ENCODE peak calls at places on chromosomes 3 and 15, in ten cellular contexts. X, R, P, C, H, O, G, N, L and W are unnamed samples.

GRCh38 chr15:48802867-48803266 is 8.0 kb downstream of the CEP152 start:
- DNase-seq in X (no peak), R (no peak), P (no peak), C (no peak), H (peak; percentile 97), O (peak; percentile 87), G (no peak), N (no peak), L (no peak), W (peak; percentile 31)

GRCh38 chr3:68271145-68271544 is 616.7 kb upstream of the SUCLG2 start:
- DNase-seq in X (no peak), R (no peak), P (no peak), C (no peak), H (no peak), O (no peak), G (no peak), N (peak; percentile 11), L (no peak), W (no peak)

GRCh38 chr3:187808466-187809291 is 63.4 kb upstream of the BCL6 start:
- DNase-seq in X (no peak), R (no peak), P (no peak), C (no peak), H (peak; percentile 7), O (peak; percentile 24), G (no peak), N (peak; percentile 67), L (no peak), W (no peak)

GRCh38 chr15:94203321-94203720 is 28.0 kb upstream of the MCTP2 start:
- DNase-seq in X (no peak), R (no peak), P (no peak), C (no peak), H (no peak), O (no peak), G (no peak), N (no peak), L (no peak), W (no peak)

GRCh38 chr15:26439681-26440080 is 333.2 kb downstream of the GABRB3 start:
- DNase-seq in X (no peak), R (no peak), P (no peak), C (no peak), H (no peak), O (no peak), G (no peak), N (no peak), L (no peak), W (no peak)

GRCh38 chr3:185926445-185926844 is 11.4 kb downstream of the TRA2B start:
- DNase-seq in X (no peak), R (no peak), P (no peak), C (no peak), H (no peak), O (no peak), G (no peak), N (no peak), L (no peak), W (no peak)

GRCh38 chr15:100693451-100693850 is 91.1 kb downstream of the ASB7 start:
- DNase-seq in X (no peak), R (no peak), P (no peak), C (no peak), H (no peak), O (no peak), G (no peak), N (no peak), L (no peak), W (no peak)

GRCh38 chr3:196111939-196112386 is 30.1 kb upstream of the TFRC start:
- DNase-seq in X (no peak), R (no peak), P (no peak), C (peak; percentile 31), H (no peak), O (no peak), G (no peak), N (no peak), L (no peak), W (no peak)

GRCh38 chr15:58460872-58461271 is 29.1 kb downstream of the LIPC start:
- DNase-seq in X (no peak), R (no peak), P (no peak), C (no peak), H (no peak), O (no peak), G (no peak), N (no peak), L (no peak), W (no peak)

GRCh38 chr3:56782900-56783299 is 18.8 kb downstream of the ARHGEF3 start:
- DNase-seq in X (no peak), R (no peak), P (no peak), C (no peak), H (no peak), O (no peak), G (no peak), N (no peak), L (no peak), W (no peak)

GRCh38 chr3:27095588-27096222 is 273.5 kb downstream of the NEK10 start:
- DNase-seq in X (no peak), R (no peak), P (no peak), C (no peak), H (no peak), O (no peak), G (no peak), N (no peak), L (no peak), W (no peak)

GRCh38 chr3:53211704-53212702 is 43.8 kb downstream of the TKT start:
- DNase-seq in X (no peak), R (no peak), P (no peak), C (no peak), H (no peak), O (no peak), G (no peak), N (no peak), L (no peak), W (no peak)

GRCh38 chr15:47514251-47514652 is 203.1 kb upstream of the SEMA6D start:
- DNase-seq in X (no peak), R (no peak), P (no peak), C (no peak), H (peak; percentile 72), O (peak; percentile 79), G (no peak), N (no peak), L (no peak), W (no peak)

GRCh38 chr3:143850877-143851276 is 2.6 kb upstream of the SLC9A9 start:
- DNase-seq in X (no peak), R (no peak), P (no peak), C (no peak), H (peak; percentile 47), O (no peak), G (no peak), N (no peak), L (no peak), W (no peak)

GRCh38 chr15:96701876-96702275 is 371.4 kb downstream of the NR2F2 start:
- DNase-seq in X (no peak), R (no peak), P (no peak), C (no peak), H (no peak), O (no peak), G (no peak), N (no peak), L (no peak), W (no peak)

GRCh38 chr3:79038057-79038456 is 729.7 kb downstream of the ROBO1 start:
- DNase-seq in X (no peak), R (no peak), P (no peak), C (no peak), H (no peak), O (peak; percentile 43), G (no peak), N (no peak), L (no peak), W (no peak)

GRCh38 chr3:21750831-21751391 is at the start of gene ZNF385D:
- DNase-seq in X (no peak), R (no peak), P (no peak), C (no peak), H (peak; percentile 34), O (peak; percentile 55), G (no peak), N (peak; percentile 93), L (no peak), W (peak; percentile 58)

GRCh38 chr3:149299938-149300791 is 33.3 kb downstream of the TM4SF18 start:
- DNase-seq in X (no peak), R (no peak), P (no peak), C (no peak), H (peak; percentile 98), O (peak; percentile 95), G (no peak), N (no peak), L (no peak), W (no peak)

GRCh38 chr15:90177012-90177411 is 24.1 kb upstream of the SEMA4B start:
- DNase-seq in X (no peak), R (no peak), P (no peak), C (no peak), H (no peak), O (no peak), G (no peak), N (no peak), L (no peak), W (no peak)

GRCh38 chr3:25021816-25022215 is 406.2 kb upstream of the RARB start:
- DNase-seq in X (no peak), R (no peak), P (no peak), C (no peak), H (peak; percentile 82), O (peak; percentile 89), G (no peak), N (no peak), L (no peak), W (no peak)

GRCh38 chr15:90665288-90666134 is 51.6 kb upstream of the BLM start:
- DNase-seq in X (no peak), R (peak; percentile 11), P (no peak), C (peak; percentile 41), H (peak; percentile 44), O (peak; percentile 62), G (peak; percentile 36), N (no peak), L (peak; percentile 21), W (no peak)

GRCh38 chr15:23853291-23853690 is 166.2 kb upstream of the NDN start:
- DNase-seq in X (no peak), R (no peak), P (no peak), C (no peak), H (peak; percentile 83), O (no peak), G (no peak), N (no peak), L (no peak), W (no peak)

GRCh38 chr3:197820550-197821335 is 29.7 kb downstream of the LRCH3 start:
- DNase-seq in X (no peak), R (no peak), P (no peak), C (no peak), H (no peak), O (no peak), G (no peak), N (no peak), L (no peak), W (no peak)

GRCh38 chr15:65804252-65804931 is 12.3 kb upstream of the DENND4A start:
- DNase-seq in X (no peak), R (no peak), P (no peak), C (no peak), H (peak; percentile 93), O (peak; percentile 92), G (no peak), N (no peak), L (no peak), W (no peak)